ENCODE peak calls at places on chromosomes 2 and 18, in four cellular contexts. Q, F, Z and J are unnamed samples.
A peak's percentile ranks its signal among the peaks of the same experiment; 100 is the strongest.

GRCh38 chr2:135037831-135038230 is 9.4 kb downstream of the MAP3K19 start:
- DNase-seq in Q (peak; percentile 46), F (no peak), Z (no peak), J (no peak)

GRCh38 chr2:188314314-188315054 is 22.8 kb downstream of the GULP1 start:
- DNase-seq in Q (no peak), F (no peak), Z (no peak), J (no peak)

GRCh38 chr2:179251865-179252264 is 12.8 kb downstream of the SESTD1 start:
- DNase-seq in Q (no peak), F (no peak), Z (no peak), J (no peak)

GRCh38 chr18:24228661-24229053 is 89.8 kb downstream of the CABYR start:
- DNase-seq in Q (no peak), F (no peak), Z (peak; percentile 37), J (no peak)

GRCh38 chr18:48514786-48515185 is 24.0 kb upstream of the CTIF start:
- DNase-seq in Q (no peak), F (no peak), Z (no peak), J (no peak)

GRCh38 chr2:177352441-177353070 is 40.0 kb upstream of the AGPS start:
- DNase-seq in Q (no peak), F (no peak), Z (no peak), J (no peak)

GRCh38 chr2:219507555-219508443 is 6.5 kb upstream of the ASIC4 start:
- DNase-seq in Q (no peak), F (no peak), Z (no peak), J (no peak)

GRCh38 chr2:112577756-112578155 is 6.7 kb upstream of the CHCHD5 start:
- DNase-seq in Q (peak; percentile 21), F (no peak), Z (no peak), J (no peak)

GRCh38 chr2:147017976-147018645 is 826.7 kb upstream of the ACVR2A start:
- DNase-seq in Q (no peak), F (no peak), Z (no peak), J (no peak)

GRCh38 chr2:142716463-142717242 is 160.8 kb upstream of the KYNU start:
- DNase-seq in Q (no peak), F (no peak), Z (no peak), J (no peak)

GRCh38 chr2:57720728-57721627 is 325.6 kb upstream of the VRK2 start:
- DNase-seq in Q (peak; percentile 37), F (peak; percentile 23), Z (peak; percentile 59), J (no peak)

GRCh38 chr2:15808980-15809379 is 131.4 kb upstream of the MYCN start:
- DNase-seq in Q (no peak), F (no peak), Z (no peak), J (no peak)

GRCh38 chr2:95309599-95309998 is 12.5 kb downstream of the KCNIP3 start:
- DNase-seq in Q (no peak), F (no peak), Z (no peak), J (no peak)

GRCh38 chr18:33805592-33805991 is 227.6 kb downstream of the ASXL3 start:
- DNase-seq in Q (no peak), F (no peak), Z (no peak), J (no peak)

GRCh38 chr2:191635333-191636234 is 42.4 kb upstream of the NABP1 start:
- DNase-seq in Q (peak; percentile 60), F (no peak), Z (no peak), J (no peak)

GRCh38 chr2:74893332-74893731 is 59.4 kb downstream of the HK2 start:
- DNase-seq in Q (peak; percentile 57), F (no peak), Z (peak; percentile 8), J (peak; percentile 52)

GRCh38 chr2:122389694-122390093 is 634.2 kb downstream of the TSN start:
- DNase-seq in Q (no peak), F (no peak), Z (no peak), J (no peak)

GRCh38 chr2:196376984-196377877 is 205.9 kb upstream of the STK17B start:
- DNase-seq in Q (no peak), F (no peak), Z (no peak), J (no peak)

GRCh38 chr2:84474176-84474575 is 15.1 kb upstream of the SUCLG1 start:
- DNase-seq in Q (no peak), F (no peak), Z (peak; percentile 50), J (no peak)

GRCh38 chr2:72934683-72935610 is 17.6 kb downstream of the EMX1 start:
- DNase-seq in Q (peak; percentile 32), F (no peak), Z (peak; percentile 30), J (peak; percentile 71)

GRCh38 chr2:215136669-215137328 is 1.6 kb downstream of the ABCA12 start:
- DNase-seq in Q (no peak), F (no peak), Z (no peak), J (peak; percentile 94)

GRCh38 chr2:178804791-178805190 is 2.4 kb downstream of the TTN start:
- DNase-seq in Q (no peak), F (no peak), Z (no peak), J (no peak)

GRCh38 chr2:104658840-104659591 is 194.9 kb upstream of the POU3F3 start:
- DNase-seq in Q (no peak), F (peak; percentile 26), Z (no peak), J (no peak)

GRCh38 chr2:228938629-228939028 is 332.5 kb downstream of the PID1 start:
- DNase-seq in Q (no peak), F (no peak), Z (no peak), J (no peak)

GRCh38 chr2:68418855-68419254 is 48.2 kb downstream of the FBXO48 start:
- DNase-seq in Q (no peak), F (no peak), Z (no peak), J (no peak)

GRCh38 chr2:226352941-226353558 is 446.6 kb downstream of the IRS1 start:
- DNase-seq in Q (no peak), F (no peak), Z (no peak), J (no peak)

GRCh38 chr18:79567481-79568147 is 112.0 kb upstream of the CTDP1 start:
- DNase-seq in Q (peak; percentile 93), F (peak; percentile 80), Z (peak; percentile 44), J (peak; percentile 59)

GRCh38 chr2:66550826-66551225 is 115.9 kb downstream of the MEIS1 start:
- DNase-seq in Q (no peak), F (no peak), Z (no peak), J (no peak)

GRCh38 chr2:106561803-106562202 is 74.6 kb downstream of the CD8B2 start:
- DNase-seq in Q (no peak), F (no peak), Z (no peak), J (no peak)

GRCh38 chr2:64186698-64187605 is 42.7 kb upstream of the PELI1 start:
- DNase-seq in Q (no peak), F (no peak), Z (no peak), J (no peak)

GRCh38 chr2:158509928-158510797 is 53.4 kb downstream of the PKP4 start:
- DNase-seq in Q (peak; percentile 20), F (no peak), Z (no peak), J (peak; percentile 27)

GRCh38 chr2:57146951-57147350 is 899.7 kb upstream of the VRK2 start:
- DNase-seq in Q (no peak), F (no peak), Z (no peak), J (no peak)